ENCODE peak calls at places on chromosomes 4 and X, in nine cellular contexts. H, Y, S, Q, D, T, O, C and L are unnamed samples.

GRCh38 chr4:91113130-91113706 is 986.0 kb downstream of the CCSER1 start:
- DNase-seq in H (no peak), Y (no peak), S (no peak), Q (peak; percentile 79), D (no peak), T (no peak), O (peak; percentile 42), C (no peak), L (no peak)

GRCh38 chrX:124194209-124194608 is 138.3 kb upstream of the TEX13D start:
- DNase-seq in H (no peak), Y (no peak), S (peak; percentile 13), Q (peak; percentile 49), D (no peak), T (peak; percentile 29), O (no peak), C (no peak), L (no peak)

GRCh38 chrX:11968991-11969390 is 169.3 kb upstream of the FRMPD4 start:
- DNase-seq in H (no peak), Y (no peak), S (no peak), Q (no peak), D (no peak), T (no peak), O (no peak), C (no peak), L (no peak)

GRCh38 chr4:1206299-1207156 is 34.1 kb upstream of the SPON2 start:
- DNase-seq in H (peak; percentile 18), Y (no peak), S (no peak), Q (no peak), D (no peak), T (no peak), O (no peak), C (no peak), L (no peak)

GRCh38 chr4:54289316-54289715 is 60.2 kb downstream of the PDGFRA start:
- DNase-seq in H (no peak), Y (no peak), S (no peak), Q (no peak), D (no peak), T (no peak), O (no peak), C (no peak), L (no peak)

GRCh38 chr4:118849867-118850812 is 14.2 kb upstream of the SEC24D start:
- DNase-seq in H (no peak), Y (no peak), S (no peak), Q (peak; percentile 66), D (no peak), T (no peak), O (no peak), C (no peak), L (peak; percentile 11)

GRCh38 chr4:5839751-5840674 is 52.9 kb downstream of the CRMP1 start:
- DNase-seq in H (no peak), Y (no peak), S (peak; percentile 77), Q (no peak), D (no peak), T (peak; percentile 65), O (no peak), C (no peak), L (no peak)

GRCh38 chr4:8176547-8177399 is 18.2 kb upstream of the ABLIM2 start:
- DNase-seq in H (peak; percentile 71), Y (peak; percentile 68), S (no peak), Q (peak; percentile 82), D (no peak), T (no peak), O (peak; percentile 78), C (no peak), L (peak; percentile 66)

GRCh38 chr4:99927566-99927965 is 18.9 kb downstream of the DNAJB14 start:
- DNase-seq in H (no peak), Y (no peak), S (no peak), Q (no peak), D (no peak), T (no peak), O (no peak), C (no peak), L (no peak)

GRCh38 chr4:15262396-15262795 is 165.4 kb upstream of the C1QTNF7 start:
- DNase-seq in H (no peak), Y (no peak), S (no peak), Q (no peak), D (no peak), T (no peak), O (no peak), C (no peak), L (no peak)

GRCh38 chr4:111404673-111405072 is 740.6 kb upstream of the FAM241A start:
- DNase-seq in H (no peak), Y (no peak), S (no peak), Q (no peak), D (no peak), T (no peak), O (no peak), C (no peak), L (no peak)

GRCh38 chr4:107838763-107839162 is 14.0 kb downstream of the SGMS2 start:
- DNase-seq in H (no peak), Y (no peak), S (no peak), Q (no peak), D (no peak), T (no peak), O (no peak), C (no peak), L (no peak)

GRCh38 chr4:5940470-5941203 is 47.8 kb upstream of the CRMP1 start:
- DNase-seq in H (no peak), Y (peak; percentile 38), S (no peak), Q (peak; percentile 91), D (no peak), T (no peak), O (peak; percentile 46), C (no peak), L (no peak)

GRCh38 chr4:71752383-71753042 is 31.4 kb downstream of the GC start:
- DNase-seq in H (no peak), Y (no peak), S (no peak), Q (no peak), D (no peak), T (no peak), O (no peak), C (no peak), L (no peak)

GRCh38 chrX:17549005-17549685 is 174.1 kb downstream of the NHS start:
- DNase-seq in H (no peak), Y (no peak), S (no peak), Q (no peak), D (no peak), T (no peak), O (peak; percentile 18), C (no peak), L (no peak)

GRCh38 chrX:39133971-39134370 is 332.7 kb downstream of the MID1IP1 start:
- DNase-seq in H (peak; percentile 32), Y (no peak), S (no peak), Q (peak; percentile 36), D (no peak), T (no peak), O (peak; percentile 28), C (no peak), L (no peak)

GRCh38 chr4:110654254-110654635 is 31.4 kb upstream of the PITX2 start:
- DNase-seq in H (no peak), Y (no peak), S (no peak), Q (no peak), D (no peak), T (no peak), O (no peak), C (no peak), L (no peak)

GRCh38 chr4:77844363-77844762 is 18.3 kb upstream of the MRPL1 start:
- DNase-seq in H (no peak), Y (no peak), S (no peak), Q (no peak), D (no peak), T (no peak), O (no peak), C (no peak), L (no peak)

GRCh38 chr4:59553739-59554126 is 1646.4 kb upstream of the ADGRL3 start:
- DNase-seq in H (no peak), Y (no peak), S (no peak), Q (no peak), D (no peak), T (no peak), O (no peak), C (no peak), L (no peak)
- H3K4me3 ChIP-seq in H (no peak overlapping the region), Y (peak overlapping the region; percentile 15), S (no peak overlapping the region), Q (no peak overlapping the region), D (no peak overlapping the region), T (no peak overlapping the region), O (no peak overlapping the region), C (no peak overlapping the region), L (no peak overlapping the region)

GRCh38 chr4:178414881-178415446 is 972.7 kb upstream of the AGA start:
- DNase-seq in H (no peak), Y (peak; percentile 46), S (no peak), Q (no peak), D (no peak), T (no peak), O (no peak), C (no peak), L (no peak)
- H3K4me3 ChIP-seq in H (no peak overlapping the region), Y (no peak overlapping the region), S (no peak overlapping the region), Q (no peak overlapping the region), D (no peak overlapping the region), T (no peak overlapping the region), O (no peak overlapping the region), C (no peak overlapping the region), L (no peak overlapping the region)

GRCh38 chr4:165663411-165663810 is 209.6 kb upstream of the TLL1 start:
- DNase-seq in H (no peak), Y (no peak), S (no peak), Q (no peak), D (no peak), T (no peak), O (no peak), C (no peak), L (no peak)
- H3K4me3 ChIP-seq in H (no peak overlapping the region), Y (no peak overlapping the region), S (no peak overlapping the region), Q (no peak overlapping the region), D (no peak overlapping the region), T (no peak overlapping the region), O (no peak overlapping the region), C (no peak overlapping the region), L (no peak overlapping the region)

GRCh38 chrX:69538321-69538876 is 34.3 kb downstream of the NALF2 start:
- DNase-seq in H (no peak), Y (peak; percentile 87), S (peak; percentile 69), Q (peak; percentile 60), D (peak; percentile 70), T (peak; percentile 78), O (peak; percentile 77), C (peak; percentile 2), L (peak; percentile 47)
- H3K4me3 ChIP-seq in H (no peak overlapping the region), Y (peak overlapping the region; percentile 45), S (peak overlapping the region; percentile 64), Q (no peak overlapping the region), D (no peak overlapping the region), T (peak overlapping the region; percentile 66), O (peak overlapping the region; percentile 15), C (peak overlapping the region; percentile 39), L (no peak overlapping the region)

DNA sequence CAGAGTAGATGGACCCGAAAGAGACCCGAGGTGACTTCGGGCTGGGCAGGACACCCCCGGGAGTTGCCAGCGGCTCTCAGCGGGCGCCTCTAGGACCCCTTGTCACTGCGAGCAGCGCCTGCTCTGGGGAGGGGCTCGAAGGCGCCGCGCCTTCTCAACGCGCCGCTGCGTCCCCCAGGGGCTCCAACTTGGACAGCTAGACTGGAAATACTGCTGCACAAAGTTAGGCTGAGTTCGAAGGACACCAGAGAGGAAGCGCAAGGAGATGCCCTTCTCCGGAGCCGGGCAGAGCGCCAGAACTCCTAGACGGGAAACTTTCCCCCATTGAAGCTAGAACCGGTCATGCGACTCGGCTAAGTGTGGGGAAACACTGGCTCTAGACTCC is 493 bp upstream of the KCNIP4 start:
- DNase-seq in H (no peak), Y (peak; percentile 64), S (no peak), Q (peak; percentile 14), D (no peak), T (no peak), O (peak; percentile 28), C (no peak), L (no peak)
- H3K4me3 ChIP-seq in H (no peak overlapping the region), Y (no peak overlapping the region), S (peak overlapping the region; percentile 55), Q (no peak overlapping the region), D (no peak overlapping the region), T (peak overlapping the region; percentile 28), O (peak overlapping the region; percentile 62), C (peak overlapping the region; percentile 44), L (no peak overlapping the region)